ENCODE peak calls at places on chromosomes 11 and 22, in ten cellular contexts. C is heart left ventricle; T is stimulated activated CD8-positive, alpha-beta memory T cell treated with anti-CD3 and anti-CD28 coated beads, Interleukin-4, amount 100 ng/mL, for 1 hour; I is ecto neural progenitor cell; W is PC-9; L is GM04504; Y is naive thymus-derived CD8-positive, alpha-beta T cell; S is body of pancreas; V is foreskin melanocyte; Q is NCI-H774. E is an unnamed sample.
A peak's percentile ranks its signal among the peaks of the same experiment; 100 is the strongest.

GRCh38 chr11:64790205-64791095 is 12.1 kb upstream of the SF1 start:
- DNase-seq in C (no peak), T (no peak), I (no peak), W (no peak), L (no peak), Y (no peak), S (no peak), V (no peak), Q (no peak), E (no peak)

GRCh38 chr22:30004689-30005088 is 75.6 kb upstream of the HORMAD2 start:
- DNase-seq in C (no peak), T (no peak), I (no peak), W (no peak), L (no peak), Y (no peak), S (no peak), V (no peak), Q (no peak), E (no peak)

GRCh38 chr11:64745219-64745522 is 1.2 kb upstream of the RASGRP2 start:
- DNase-seq in C (peak; percentile 93), T (peak; percentile 66), I (peak; percentile 72), W (no peak), L (no peak), Y (peak; percentile 90), S (peak; percentile 75), V (no peak), Q (no peak), E (peak; percentile 59)

GRCh38 chr11:34721646-34722045 is 100.8 kb downstream of the EHF start:
- DNase-seq in C (no peak), T (no peak), I (no peak), W (no peak), L (no peak), Y (no peak), S (no peak), V (no peak), Q (no peak), E (no peak)

GRCh38 chr22:50733521-50734342 is 4.3 kb upstream of the ACR start:
- DNase-seq in C (no peak), T (no peak), I (no peak), W (no peak), L (peak; percentile 27), Y (no peak), S (no peak), V (peak; percentile 50), Q (no peak), E (no peak)

GRCh38 chr22:44316393-44317162 is 3.8 kb upstream of the SHISAL1 start:
- DNase-seq in C (no peak), T (no peak), I (no peak), W (no peak), L (no peak), Y (no peak), S (no peak), V (no peak), Q (no peak), E (no peak)

GRCh38 chr11:9571766-9572120 is 1.7 kb upstream of the WEE1 start:
- DNase-seq in C (no peak), T (no peak), I (no peak), W (no peak), L (no peak), Y (no peak), S (no peak), V (no peak), Q (no peak), E (no peak)

GRCh38 chr11:44889266-44889665 is 61.4 kb downstream of the TP53I11 start:
- DNase-seq in C (no peak), T (no peak), I (no peak), W (no peak), L (no peak), Y (no peak), S (no peak), V (no peak), Q (no peak), E (no peak)

GRCh38 chr22:20904008-20904979 is 12.9 kb upstream of the CRKL start:
- DNase-seq in C (no peak), T (no peak), I (no peak), W (peak; percentile 27), L (peak; percentile 91), Y (no peak), S (peak; percentile 51), V (no peak), Q (no peak), E (no peak)

GRCh38 chr11:2742611-2743426 is 43.0 kb upstream of the KCNQ1OT1 start:
- DNase-seq in C (peak; percentile 45), T (no peak), I (no peak), W (no peak), L (no peak), Y (no peak), S (no peak), V (no peak), Q (no peak), E (no peak)

GRCh38 chr11:2691355-2691761 is 8.4 kb downstream of the KCNQ1OT1 start:
- DNase-seq in C (no peak), T (no peak), I (no peak), W (no peak), L (no peak), Y (no peak), S (no peak), V (no peak), Q (no peak), E (no peak)

GRCh38 chr22:27754247-27754887 is 47.2 kb downstream of the MN1 start:
- DNase-seq in C (no peak), T (no peak), I (no peak), W (no peak), L (no peak), Y (no peak), S (no peak), V (no peak), Q (no peak), E (no peak)

GRCh38 chr11:10979529-10979928 is 121.7 kb upstream of the ZBED5 start:
- DNase-seq in C (no peak), T (no peak), I (no peak), W (no peak), L (no peak), Y (no peak), S (no peak), V (no peak), Q (no peak), E (no peak)

GRCh38 chr22:50074551-50075042 is 10.6 kb downstream of the MLC1 start:
- DNase-seq in C (no peak), T (no peak), I (no peak), W (no peak), L (no peak), Y (no peak), S (peak; percentile 40), V (no peak), Q (peak; percentile 10), E (no peak)

GRCh38 chr22:22210889-22211833 is 33.4 kb upstream of the VPREB1 start:
- DNase-seq in C (no peak), T (no peak), I (no peak), W (no peak), L (no peak), Y (no peak), S (no peak), V (no peak), Q (no peak), E (no peak)

E was measured in activated T-helper 9 cell treated with anti-CD3 and anti-CD28 coated beads, Interleukin-2, amount 50 U/mL, for 16 hours.